ENCODE peak calls at places on chromosomes 11 and 22, in eight cellular contexts. W, Q, I, V, X, E, O and C are unnamed samples.

GRCh38 chr11:115905331-115905730 is 401.1 kb upstream of the CADM1 start:
- DNase-seq in W (no peak), Q (no peak), I (no peak), V (no peak), X (no peak), E (no peak), O (peak), C (no peak)

GRCh38 chr11:120413480-120413879 is 77.3 kb downstream of the ARHGEF12 start:
- DNase-seq in W (no peak), Q (no peak), I (no peak), V (no peak), X (no peak), E (no peak), O (peak), C (no peak)

GRCh38 chr22:19121631-19122142 is 525 bp downstream of the DGCR2 start:
- DNase-seq in W (peak), Q (no peak), I (peak), V (peak), X (peak), E (no peak), O (peak), C (peak)

GRCh38 chr11:17014774-17015638 is 792 bp upstream of the PLEKHA7 start:
- DNase-seq in W (no peak), Q (peak), I (no peak), V (no peak), X (no peak), E (no peak), O (peak), C (peak)

GRCh38 chr11:87431386-87431785 is 393.7 kb downstream of the TMEM135 start:
- DNase-seq in W (no peak), Q (no peak), I (no peak), V (no peak), X (no peak), E (no peak), O (no peak), C (no peak)

GRCh38 chr11:95641506-95641905 is 148.1 kb downstream of the FAM76B start:
- DNase-seq in W (no peak), Q (no peak), I (peak), V (no peak), X (peak), E (peak), O (no peak), C (no peak)

GRCh38 chr11:61966673-61967176 is 709 bp downstream of the FTH1 start:
- DNase-seq in W (no peak), Q (no peak), I (no peak), V (no peak), X (no peak), E (no peak), O (peak), C (no peak)

GRCh38 chr11:97514446-97514845 is 1124.6 kb downstream of the JRKL start:
- DNase-seq in W (no peak), Q (no peak), I (no peak), V (no peak), X (no peak), E (no peak), O (no peak), C (no peak)

GRCh38 chr11:11748706-11749365 is 92.9 kb upstream of the USP47 start:
- DNase-seq in W (no peak), Q (no peak), I (no peak), V (no peak), X (no peak), E (no peak), O (peak), C (no peak)

GRCh38 chr11:2525166-2525861 is 80.5 kb downstream of the KCNQ1 start:
- DNase-seq in W (peak), Q (no peak), I (no peak), V (peak), X (peak), E (peak), O (no peak), C (no peak)

GRCh38 chr11:127340438-127340837 is 339.9 kb upstream of the KIRREL3 start:
- DNase-seq in W (no peak), Q (no peak), I (no peak), V (no peak), X (no peak), E (no peak), O (no peak), C (no peak)

GRCh38 chr11:127350476-127350875 is 349.9 kb upstream of the KIRREL3 start:
- DNase-seq in W (no peak), Q (no peak), I (no peak), V (no peak), X (no peak), E (no peak), O (no peak), C (no peak)

DNA sequence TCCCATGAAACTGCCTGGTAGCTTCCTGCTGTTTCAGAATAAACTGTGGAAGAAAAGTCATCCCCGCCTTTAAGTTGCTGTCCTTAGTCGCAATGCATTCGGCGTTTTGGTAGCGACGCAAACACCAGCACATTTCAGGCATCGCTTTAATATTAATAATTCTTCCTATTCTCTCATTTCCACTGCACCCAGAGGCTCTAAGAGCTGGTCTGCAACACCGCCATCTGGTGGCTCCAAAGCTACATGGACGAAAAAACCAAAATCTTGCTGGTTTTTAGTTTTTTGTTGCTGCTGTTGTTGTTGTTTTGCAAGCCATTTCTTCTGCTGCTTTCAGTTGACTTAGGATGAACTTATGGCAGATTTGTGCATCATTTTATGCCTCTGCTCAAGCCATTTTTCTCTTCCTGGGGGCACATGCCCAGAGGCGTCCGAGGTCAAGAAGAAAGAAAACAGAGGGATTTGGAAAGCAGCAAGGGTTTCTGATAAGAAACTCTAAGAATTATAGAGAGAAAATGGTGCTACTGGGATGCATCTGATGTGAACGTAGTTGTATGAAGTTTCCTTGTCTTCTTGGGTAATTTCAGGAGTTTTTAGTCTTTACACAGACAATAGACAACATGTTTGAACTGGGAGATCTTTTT is 345.4 kb upstream of the KIRREL3 start:
- DNase-seq in W (no peak), Q (peak), I (no peak), V (no peak), X (no peak), E (no peak), O (peak), C (peak)
- TF ChIP-seq CTCF in W (peak), Q (peak), I (no peak), V (peak), X (peak), E (peak), O (peak), C (peak)

GRCh38 chr11:57460756-57461749 is 725 bp downstream of the RTN4RL2 start:
- DNase-seq in W (no peak), Q (no peak), I (no peak), V (no peak), X (no peak), E (no peak), O (no peak), C (no peak)
- TF ChIP-seq CTCF in W (no peak), Q (peak), I (no peak), V (no peak), X (no peak), E (no peak), O (no peak), C (no peak)

DNA sequence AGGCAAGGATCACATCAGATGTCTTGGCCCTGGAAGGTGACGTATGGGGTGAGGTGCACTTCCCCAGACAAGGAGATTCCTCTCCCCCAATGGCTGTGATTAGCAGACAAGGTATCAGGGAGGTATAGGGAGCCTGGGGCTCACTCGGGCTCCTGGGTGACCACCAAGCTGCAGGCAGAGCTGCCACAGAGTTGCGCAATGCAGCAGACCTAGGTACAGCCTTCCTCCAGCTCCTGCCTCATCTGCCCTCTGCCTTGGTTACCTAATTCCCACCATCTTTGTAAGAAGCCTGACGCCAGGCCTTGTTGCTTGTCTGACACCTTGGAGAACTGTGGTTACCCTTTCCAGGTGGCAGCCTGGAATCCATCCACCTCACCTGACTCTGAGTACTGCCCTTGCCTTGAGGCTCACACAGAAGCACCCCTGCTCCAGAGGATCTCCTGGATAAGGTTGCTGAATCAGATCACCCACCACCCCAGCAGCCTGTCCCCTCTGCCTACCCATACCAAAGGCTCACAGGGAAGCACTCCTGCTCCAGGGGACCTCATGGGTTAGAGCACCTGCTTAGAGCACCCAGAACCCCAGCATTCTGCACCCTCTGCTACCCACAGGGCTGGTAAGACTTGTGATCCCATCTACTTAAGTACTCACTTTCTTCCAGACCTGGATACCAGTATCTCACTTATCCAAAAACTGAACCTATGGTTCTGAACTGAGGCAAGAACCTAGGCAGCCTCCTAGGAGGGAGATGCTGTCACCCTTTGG is 40.4 kb downstream of the GAB4 start:
- DNase-seq in W (no peak), Q (no peak), I (no peak), V (no peak), X (no peak), E (no peak), O (no peak), C (no peak)
- TF ChIP-seq CTCF in W (no peak), Q (no peak), I (no peak), V (no peak), X (no peak), E (no peak), O (no peak), C (no peak)

DNA sequence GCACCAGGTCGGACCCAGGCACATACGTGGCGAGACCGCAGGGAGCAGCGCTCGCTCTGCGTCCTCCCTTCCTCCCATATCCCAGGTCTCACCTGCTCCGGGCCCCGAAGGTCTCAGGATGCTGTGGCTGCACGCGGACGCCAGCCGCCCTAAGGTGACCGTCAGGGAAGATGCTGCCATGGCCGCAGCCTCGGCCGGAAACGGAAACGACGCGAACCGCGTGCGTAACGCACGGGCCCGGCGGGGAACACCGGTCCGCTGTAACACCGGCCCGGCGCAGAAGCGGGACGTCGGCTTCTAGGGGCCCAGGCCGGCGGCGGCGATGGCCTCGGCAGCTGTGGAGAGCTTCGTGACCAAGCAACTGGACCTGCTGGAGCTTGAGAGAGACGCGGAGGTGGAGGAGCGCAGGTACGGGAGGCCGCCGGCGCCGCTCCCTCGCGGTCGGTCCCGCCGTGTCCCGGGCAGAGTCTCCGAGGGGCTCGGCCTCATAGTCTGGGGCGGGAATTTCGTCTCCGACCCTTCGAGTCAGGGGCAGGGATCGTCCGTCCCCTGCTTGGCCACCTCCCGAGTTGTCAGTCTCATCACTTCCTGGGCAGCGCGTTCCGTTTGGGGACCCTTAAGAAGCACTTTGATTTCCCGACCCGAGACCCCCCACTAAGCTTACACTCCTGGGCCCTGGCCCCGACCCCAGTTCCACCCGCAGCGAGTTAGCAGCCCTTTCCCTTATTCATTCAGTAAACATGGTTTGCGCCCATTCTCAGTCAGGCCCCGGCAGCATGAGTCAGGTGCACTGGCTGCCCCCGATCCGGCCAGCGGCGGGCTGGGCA is at the start of the genes IGHMBP2 and MRPL21:
- DNase-seq in W (peak), Q (peak), I (peak), V (peak), X (peak), E (peak), O (peak), C (peak)
- TF ChIP-seq CTCF in W (no peak), Q (peak), I (no peak), V (no peak), X (no peak), E (no peak), O (no peak), C (no peak)

GRCh38 chr11:1217151-1217550 is 5.7 kb upstream of the MUC5B start:
- DNase-seq in W (no peak), Q (no peak), I (no peak), V (no peak), X (no peak), E (no peak), O (no peak), C (no peak)

GRCh38 chr11:1219446-1219835 is 3.4 kb upstream of the MUC5B start:
- DNase-seq in W (no peak), Q (no peak), I (no peak), V (peak), X (no peak), E (no peak), O (no peak), C (no peak)

GRCh38 chr11:1218788-1219445 is 3.9 kb upstream of the MUC5B start:
- DNase-seq in W (no peak), Q (no peak), I (no peak), V (peak), X (no peak), E (no peak), O (no peak), C (no peak)

GRCh38 chr11:1219836-1220810 is 2.7 kb upstream of the MUC5B start:
- DNase-seq in W (no peak), Q (peak), I (no peak), V (peak), X (no peak), E (no peak), O (no peak), C (no peak)

GRCh38 chr11:1218256-1218787 is 4.5 kb upstream of the MUC5B start:
- DNase-seq in W (no peak), Q (no peak), I (no peak), V (no peak), X (no peak), E (no peak), O (no peak), C (no peak)
- TF ChIP-seq CTCF in W (no peak), Q (no peak), I (no peak), V (no peak), X (no peak), E (no peak), O (no peak), C (no peak)